ENCODE peak calls at places on chromosomes 11 and 22, in six cellular contexts. G is left ventricle myocardium inferior, D is astrocyte of the cerebellum, P is fibroblast of the aortic adventitia, E is fibroblast of pulmonary artery, V is dorsolateral prefrontal cortex. U is an unnamed sample.
A peak's percentile ranks its signal among the peaks of the same experiment; 100 is the strongest.

GRCh38 chr11:4748435-4748834 is 21.3 kb downstream of the OR51F1 start:
- DNase-seq in G (no peak), D (no peak), P (no peak), E (peak; percentile 0), V (no peak), U (no peak)

GRCh38 chr22:50520826-50521453 is 4.5 kb downstream of the SCO2 start:
- DNase-seq in G (no peak), D (no peak), P (no peak), E (no peak), V (no peak), U (no peak)

GRCh38 chr11:77672276-77672675 is 34.7 kb upstream of the CLNS1A start:
- DNase-seq in G (no peak), D (peak; percentile 78), P (peak; percentile 95), E (peak; percentile 95), V (no peak), U (no peak)

GRCh38 chr22:35600466-35600865 is 16.7 kb downstream of the MB start:
- DNase-seq in G (no peak), D (no peak), P (no peak), E (no peak), V (no peak), U (no peak)

GRCh38 chr11:70247042-70247709 is 23.3 kb upstream of the PPFIA1 start:
- DNase-seq in G (no peak), D (no peak), P (no peak), E (no peak), V (no peak), U (no peak)

GRCh38 chr11:83220279-83220678 is 26.8 kb downstream of the ANKRD42 start:
- DNase-seq in G (no peak), D (no peak), P (no peak), E (no peak), V (no peak), U (no peak)

GRCh38 chr22:24875862-24876506 is 70.0 kb downstream of the SGSM1 start:
- DNase-seq in G (no peak), D (no peak), P (peak; percentile 5), E (peak; percentile 46), V (no peak), U (no peak)

GRCh38 chr22:39291501-39291900 is 27.9 kb downstream of the RPL3 start:
- DNase-seq in G (no peak), D (no peak), P (no peak), E (no peak), V (no peak), U (no peak)

GRCh38 chr11:118342503-118343161 is at the start of gene CD3D:
- DNase-seq in G (no peak), D (no peak), P (no peak), E (no peak), V (no peak), U (no peak)

GRCh38 chr11:119365071-119365591 is 16.4 kb downstream of the USP2 start:
- DNase-seq in G (no peak), D (no peak), P (no peak), E (no peak), V (no peak), U (no peak)

GRCh38 chr11:69569306-69570200 is 71.4 kb upstream of the CCND1 start:
- DNase-seq in G (no peak), D (no peak), P (no peak), E (no peak), V (no peak), U (no peak)

GRCh38 chr11:70503878-70504240 is 105.5 kb downstream of the CTTN start:
- DNase-seq in G (peak; percentile 13), D (no peak), P (no peak), E (no peak), V (no peak), U (no peak)

GRCh38 chr22:36355362-36355761 is 32.4 kb downstream of the MYH9 start:
- DNase-seq in G (no peak), D (no peak), P (peak; percentile 75), E (no peak), V (no peak), U (no peak)

GRCh38 chr11:12680246-12680939 is 6.2 kb downstream of the TEAD1 start:
- DNase-seq in G (peak; percentile 87), D (peak; percentile 86), P (peak; percentile 94), E (peak; percentile 95), V (peak; percentile 89), U (peak; percentile 89)

GRCh38 chr22:46453829-46454220 is 83.6 kb downstream of the CELSR1 start:
- DNase-seq in G (no peak), D (no peak), P (no peak), E (no peak), V (no peak), U (no peak)

GRCh38 chr11:123707606-123708205 is 33.8 kb downstream of the ZNF202 start:
- DNase-seq in G (peak; percentile 22), D (peak; percentile 34), P (peak; percentile 79), E (peak; percentile 85), V (peak; percentile 50), U (peak; percentile 33)

GRCh38 chr11:69830086-69830485 is 10.9 kb upstream of the FGF3 start:
- DNase-seq in G (no peak), D (no peak), P (no peak), E (no peak), V (no peak), U (no peak)

GRCh38 chr11:88288560-88288959 is 49.0 kb downstream of the CTSC start:
- DNase-seq in G (no peak), D (no peak), P (no peak), E (no peak), V (no peak), U (no peak)

GRCh38 chr11:110565690-110566336 is 136.1 kb downstream of the FDX1 start:
- DNase-seq in G (no peak), D (no peak), P (no peak), E (no peak), V (no peak), U (peak; percentile 8)

GRCh38 chr11:8834379-8834778 is 76.6 kb upstream of the AKIP1 start:
- DNase-seq in G (no peak), D (no peak), P (no peak), E (no peak), V (no peak), U (no peak)
- H3K4me3 ChIP-seq in G (no peak overlapping the region), D (no peak overlapping the region), P (no peak overlapping the region), E (no peak overlapping the region), V (no peak overlapping the region), U (no peak overlapping the region)

DNA sequence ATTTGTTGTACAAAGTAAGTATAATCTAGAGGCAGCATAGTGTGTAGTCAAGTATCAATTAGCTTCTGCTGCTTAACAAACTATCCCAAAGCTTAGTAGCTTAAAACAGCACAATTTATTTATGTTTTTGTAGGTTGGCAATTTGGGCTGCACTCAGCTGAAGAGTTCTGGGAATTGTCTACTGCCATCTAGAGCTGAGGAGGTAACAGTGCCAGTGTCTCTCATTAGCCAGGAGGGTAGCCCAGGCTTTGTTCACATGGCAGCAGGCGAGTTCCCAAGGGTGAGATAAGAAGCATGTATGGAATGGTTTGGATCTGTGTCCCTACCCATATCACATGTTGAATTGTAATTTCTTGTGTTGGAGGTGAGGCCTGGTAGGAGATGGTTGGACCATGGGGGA is 45.8 kb upstream of the SLN start:
- DNase-seq in G (no peak), D (no peak), P (no peak), E (no peak), V (no peak), U (no peak)
- TF ChIP-seq CTCF in G (no peak), D (no peak), P (no peak), E (peak; percentile 11), V (no peak), U (no peak)

GRCh38 chr11:31824791-31825452 is 13.8 kb upstream of the PAX6 start:
- DNase-seq in G (no peak), D (no peak), P (no peak), E (no peak), V (no peak), U (no peak)
- H3K4me3 ChIP-seq in G (no peak overlapping the region), D (no peak overlapping the region), P (no peak overlapping the region), E (no peak overlapping the region), V (no peak overlapping the region), U (no peak overlapping the region)

GRCh38 chr11:48116437-48116836 is 100.2 kb upstream of the OR4B1 start:
- DNase-seq in G (no peak), D (no peak), P (no peak), E (no peak), V (no peak), U (no peak)

GRCh38 chr11:48114740-48115139 is 101.9 kb upstream of the OR4B1 start:
- DNase-seq in G (no peak), D (no peak), P (no peak), E (no peak), V (no peak), U (no peak)

GRCh38 chr11:48122246-48122645 is 94.4 kb upstream of the OR4B1 start:
- DNase-seq in G (no peak), D (no peak), P (no peak), E (no peak), V (no peak), U (no peak)

GRCh38 chr11:48111941-48112340 is 104.7 kb upstream of the OR4B1 start:
- DNase-seq in G (no peak), D (no peak), P (no peak), E (no peak), V (no peak), U (no peak)

DNA sequence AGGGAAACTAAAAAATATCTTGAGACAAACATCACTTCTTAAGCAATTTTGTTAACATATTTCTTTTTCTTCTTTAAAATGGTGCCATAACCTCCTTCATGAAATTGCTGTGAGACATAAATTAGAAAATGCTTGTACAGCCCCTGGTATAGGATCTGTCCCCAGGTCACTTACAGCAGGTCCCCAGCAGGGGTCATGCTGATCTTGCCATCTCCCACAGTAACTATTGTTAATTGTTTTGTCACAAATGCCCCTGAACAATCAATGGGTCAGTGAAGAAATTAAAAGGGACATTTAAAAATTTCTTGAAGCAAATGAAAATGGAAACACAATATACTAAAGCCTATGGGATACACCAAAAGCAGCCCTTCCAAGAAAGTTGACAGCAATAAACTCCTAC is 99.8 kb upstream of the OR4B1 start:
- DNase-seq in G (no peak), D (no peak), P (no peak), E (peak; percentile 48), V (no peak), U (no peak)
- TF ChIP-seq CTCF in G (peak; percentile 68), D (peak; percentile 43), P (peak; percentile 54), E (peak; percentile 58), V (peak; percentile 15), U (no peak)

DNA sequence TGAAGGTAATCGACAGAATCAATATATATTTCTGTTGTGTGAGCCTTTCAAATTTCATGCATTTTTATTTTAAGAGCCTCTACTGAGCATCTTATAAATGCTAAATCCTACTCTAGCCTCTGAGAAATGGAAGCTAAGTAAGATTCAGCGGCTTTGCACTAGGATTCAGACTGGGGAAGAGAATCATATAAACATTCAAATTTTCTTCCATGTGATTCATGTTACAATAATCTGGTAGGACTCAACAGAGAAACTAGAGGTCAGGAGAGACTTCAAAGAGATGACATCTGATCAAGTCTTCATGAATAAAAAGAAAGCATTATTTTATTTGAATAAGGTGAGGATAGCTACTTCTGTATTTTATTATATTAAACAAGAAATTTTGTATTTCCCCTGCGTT is 538.9 kb downstream of the DLG2 start:
- DNase-seq in G (no peak), D (no peak), P (no peak), E (no peak), V (no peak), U (no peak)
- H3K4me3 ChIP-seq in G (no peak overlapping the region), D (no peak overlapping the region), P (no peak overlapping the region), E (no peak overlapping the region), V (no peak overlapping the region), U (no peak overlapping the region)

GRCh38 chr11:64185323-64186204 is at the start of gene STIP1:
- DNase-seq in G (peak; percentile 99), D (peak; percentile 100), P (peak; percentile 100), E (peak; percentile 100), V (peak; percentile 97), U (peak; percentile 100)
- TF ChIP-seq CTCF in G (peak; percentile 69), D (peak; percentile 47), P (peak; percentile 66), E (peak; percentile 49), V (peak; percentile 25), U (no peak)

U was measured in prostate gland.